ENCODE peak calls at places on chromosomes 13 and 19, in four cellular contexts. I is thyroid gland, Y is heart left ventricle, M is neural progenitor cell. U is an unnamed sample.

GRCh38 chr13:40599722-40600121 is 66.7 kb downstream of the FOXO1 start:
- DNase-seq in I (no peak), Y (no peak), M (no peak), U (no peak)

GRCh38 chr13:48437381-48437780 is 24.5 kb upstream of the LPAR6 start:
- DNase-seq in I (peak), Y (peak), M (no peak), U (peak)

GRCh38 chr19:42176649-42176989 is 40.9 kb downstream of the DEDD2 start:
- DNase-seq in I (no peak), Y (no peak), M (peak), U (no peak)

GRCh38 chr19:56663931-56664500 is 7.5 kb downstream of the ZNF835 start:
- DNase-seq in I (no peak), Y (no peak), M (no peak), U (no peak)

GRCh38 chr13:19618925-19619324 is 14.5 kb upstream of the MPHOSPH8 start:
- DNase-seq in I (no peak), Y (no peak), M (peak), U (no peak)

GRCh38 chr13:22012676-22013075 is 341.8 kb downstream of the FGF9 start:
- DNase-seq in I (no peak), Y (no peak), M (no peak), U (no peak)

GRCh38 chr19:1956143-1956537 is 15.2 kb downstream of the CSNK1G2 start:
- DNase-seq in I (no peak), Y (no peak), M (no peak), U (no peak)

GRCh38 chr13:49454388-49455015 is 10.4 kb downstream of the SETDB2 start:
- DNase-seq in I (no peak), Y (no peak), M (no peak), U (no peak)

GRCh38 chr13:77184455-77184854 is 142.4 kb downstream of the MYCBP2 start:
- DNase-seq in I (no peak), Y (no peak), M (no peak), U (no peak)

GRCh38 chr19:18263324-18264215 is 10.7 kb downstream of the IQCN start:
- DNase-seq in I (no peak), Y (no peak), M (no peak), U (no peak)

GRCh38 chr13:40653558-40654318 is 12.7 kb downstream of the FOXO1 start:
- DNase-seq in I (no peak), Y (no peak), M (peak), U (no peak)

GRCh38 chr19:4866595-4867424 is 657 bp downstream of the PLIN3 start:
- DNase-seq in I (peak), Y (peak), M (peak), U (peak)

GRCh38 chr19:20313894-20314293 is 146.9 kb downstream of the ZNF486 start:
- DNase-seq in I (no peak), Y (no peak), M (no peak), U (no peak)

GRCh38 chr19:21314676-21315075 is 14.5 kb downstream of the ZNF708 start:
- DNase-seq in I (no peak), Y (no peak), M (no peak), U (no peak)

GRCh38 chr19:17379221-17379631 is 2.1 kb upstream of the PLVAP start:
- DNase-seq in I (no peak), Y (no peak), M (peak), U (no peak)

GRCh38 chr13:22926176-22927007 is 254.4 kb upstream of the SGCG start:
- DNase-seq in I (peak), Y (peak), M (peak), U (peak)

GRCh38 chr19:47549341-47549768 is 23.6 kb downstream of the ZNF541 start:
- DNase-seq in I (peak), Y (no peak), M (no peak), U (no peak)

GRCh38 chr13:102117175-102117830 is 284.5 kb downstream of the FGF14 start:
- DNase-seq in I (no peak), Y (no peak), M (no peak), U (no peak)

GRCh38 chr19:41175825-41176734 is 16.9 kb upstream of the CYP2S1 start:
- DNase-seq in I (peak), Y (peak), M (peak), U (no peak)

GRCh38 chr19:43596842-43597461 is 557 bp downstream of the ZNF576 start:
- DNase-seq in I (no peak), Y (no peak), M (peak), U (no peak)

GRCh38 chr19:57293719-57294118 is 13.4 kb downstream of the ZNF460 start:
- DNase-seq in I (no peak), Y (no peak), M (no peak), U (no peak)

GRCh38 chr13:79749985-79750551 is 269.1 kb downstream of the NDFIP2 start:
- DNase-seq in I (peak), Y (peak), M (peak), U (peak)

GRCh38 chr13:73259061-73259908 is 200.5 kb downstream of the KLF5 start:
- DNase-seq in I (no peak), Y (no peak), M (peak), U (peak)
- TF ChIP-seq CTCF in I (no peak), Y (no peak), M (no peak), U (no peak)

GRCh38 chr13:112773601-112774447 is 84.0 kb downstream of the ATP11A start:
- DNase-seq in I (no peak), Y (no peak), M (no peak), U (no peak)

GRCh38 chr13:112774448-112774792 is 84.6 kb downstream of the ATP11A start:
- DNase-seq in I (no peak), Y (no peak), M (no peak), U (no peak)

GRCh38 chr13:112776354-112776753 is 86.5 kb downstream of the ATP11A start:
- DNase-seq in I (no peak), Y (no peak), M (no peak), U (no peak)

GRCh38 chr13:112775791-112776279 is 86.0 kb downstream of the ATP11A start:
- DNase-seq in I (no peak), Y (no peak), M (peak), U (no peak)

GRCh38 chr13:112774829-112775565 is 85.2 kb downstream of the ATP11A start:
- DNase-seq in I (no peak), Y (no peak), M (no peak), U (no peak)
- TF ChIP-seq CTCF in I (no peak), Y (no peak), M (no peak), U (no peak)

GRCh38 chr19:55638864-55639359 is 1.9 kb upstream of the ZNF580 start:
- DNase-seq in I (no peak), Y (peak), M (peak), U (no peak)

GRCh38 chr19:55642153-55643002 is 1.1 kb upstream of the ZNF581 start:
- DNase-seq in I (peak), Y (no peak), M (peak), U (peak)

GRCh38 chr19:55640577-55641375 is at the start of gene ZNF580:
- DNase-seq in I (peak), Y (peak), M (peak), U (peak)

GRCh38 chr19:55641376-55642152 is 762 bp downstream of the ZNF580 start:
- DNase-seq in I (no peak), Y (no peak), M (peak), U (peak)

GRCh38 chr19:55640043-55640576 is 692 bp upstream of the ZNF580 start:
- DNase-seq in I (peak), Y (peak), M (peak), U (peak)
- TF ChIP-seq CTCF in I (no peak), Y (peak), M (peak), U (peak)

GRCh38 chr19:10416380-10417257 is 3.7 kb upstream of the PDE4A start:
- DNase-seq in I (peak), Y (peak), M (peak), U (peak)

GRCh38 chr19:10419646-10420443 is 493 bp upstream of the PDE4A start:
- DNase-seq in I (no peak), Y (no peak), M (peak), U (no peak)

GRCh38 chr19:10419200-10419645 is 1.1 kb upstream of the PDE4A start:
- DNase-seq in I (no peak), Y (no peak), M (peak), U (no peak)

GRCh38 chr19:10417598-10418280 is 2.6 kb upstream of the PDE4A start:
- DNase-seq in I (no peak), Y (no peak), M (peak), U (no peak)

GRCh38 chr19:10418281-10419199 is 1.8 kb upstream of the PDE4A start:
- DNase-seq in I (no peak), Y (no peak), M (peak), U (no peak)
- TF ChIP-seq CTCF in I (no peak), Y (no peak), M (peak), U (no peak)

DNA sequence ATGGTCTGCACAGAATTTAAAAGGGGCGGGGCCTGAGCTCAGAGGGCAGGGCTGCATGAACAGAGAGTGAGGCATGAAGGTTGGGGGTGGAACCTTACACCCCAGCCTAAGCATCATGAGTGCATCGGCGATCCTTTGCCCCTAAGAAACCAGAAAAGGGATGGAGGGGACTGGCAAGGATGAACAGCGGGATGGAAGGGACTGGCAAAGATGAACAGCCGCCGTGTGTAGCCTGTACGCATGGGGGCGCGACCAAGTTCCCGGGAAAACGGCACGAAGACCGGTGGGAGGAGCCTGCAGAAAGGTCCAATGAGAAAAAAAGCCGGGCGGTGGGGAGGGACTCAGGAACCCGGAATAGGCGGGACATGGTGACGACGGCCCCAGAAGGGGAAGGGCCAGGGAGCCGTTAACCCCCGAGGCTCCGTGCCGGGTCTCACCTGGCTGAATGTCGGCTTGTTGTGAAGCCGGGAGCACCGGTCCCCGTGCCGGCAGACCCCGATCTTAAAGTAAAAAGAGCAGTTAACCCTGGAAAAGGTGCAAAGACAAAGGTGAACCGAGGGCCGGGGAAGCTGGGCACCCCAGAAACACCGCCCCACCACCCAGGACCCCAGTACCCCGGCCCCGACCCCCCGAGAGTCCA is 410 bp downstream of the U2AF1L4 start:
- DNase-seq in I (peak), Y (peak), M (peak), U (peak)
- TF ChIP-seq CTCF in I (no peak), Y (no peak), M (peak), U (peak)

DNA sequence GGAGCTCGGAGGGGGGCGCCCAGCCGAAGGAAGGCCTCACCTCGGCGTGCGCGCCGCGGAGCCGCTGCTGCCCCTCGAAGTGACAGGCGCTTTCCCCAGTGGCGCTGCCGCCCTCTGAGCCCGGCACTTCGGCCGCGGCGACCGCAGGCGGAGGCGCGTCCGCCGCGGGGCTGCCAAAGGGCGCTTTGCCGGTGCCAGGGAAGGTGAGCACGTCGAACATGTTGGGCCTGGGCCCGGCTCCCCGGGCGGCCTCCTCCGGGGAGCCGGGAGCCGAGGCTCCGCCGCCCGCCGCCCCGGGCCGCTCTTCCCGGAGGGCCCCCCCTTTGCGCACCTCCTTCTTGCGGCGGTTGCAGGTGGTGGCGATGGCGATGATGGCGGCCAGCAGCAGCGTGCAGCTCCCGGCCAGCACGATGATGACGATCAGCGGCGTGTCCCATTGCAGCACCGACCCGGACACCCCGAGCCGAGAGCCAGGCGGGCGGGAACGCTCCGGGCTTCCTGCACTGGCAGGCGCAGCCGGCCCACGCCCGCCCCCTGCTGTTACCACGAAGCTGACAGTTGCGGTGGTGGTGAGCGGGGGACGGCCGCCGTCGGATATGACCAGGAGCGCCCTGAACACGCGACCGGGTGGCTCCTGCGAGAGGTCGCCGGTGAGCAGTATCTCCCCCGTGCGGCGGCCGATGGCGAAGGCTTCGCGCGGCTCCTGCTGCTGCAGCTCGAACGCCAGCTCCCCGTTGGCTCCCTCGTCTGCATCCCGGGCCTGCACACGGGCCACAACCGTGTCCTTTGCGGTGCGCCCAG is 2.5 kb downstream of the PCDH8 start:
- DNase-seq in I (peak), Y (no peak), M (peak), U (no peak)
- TF ChIP-seq CTCF in I (peak), Y (no peak), M (peak), U (no peak)

U was measured in sigmoid colon.